ENCODE peak calls at places on chromosomes 5 and 9, in seven cellular contexts. U is MCF 10A; E is WTC11; K is Kasumi-1; R is OCI-M1; Z is stimulated activated naive CD8-positive, alpha-beta T cell treated with anti-CD3 and anti-CD28 coated beads, Interleukin-15, Interleukin-2, amounts not matched to agents 100 U/mL and 50 U/mL, for 24 hours; L is NB4. Q is an unnamed sample.

GRCh38 chr5:80034962-80035821 is at the start of gene THBS4:
- DNase-seq in K (no peak), R (no peak), U (no peak), Z (peak; percentile 12), E (peak; percentile 49), L (no peak), Q (no peak)

GRCh38 chr5:257148-257547 is 14.3 kb upstream of the PDCD6 start:
- DNase-seq in L (no peak), Z (no peak), K (no peak), U (no peak), E (no peak), R (no peak), Q (no peak)

GRCh38 chr5:67643531-67643930 is 446.9 kb upstream of the CD180 start:
- DNase-seq in R (no peak), L (no peak), K (no peak), U (no peak), Z (no peak), E (no peak), Q (no peak)

GRCh38 chr9:112542893-112543292 is 56.3 kb downstream of the KIAA1958 start:
- DNase-seq in R (peak; percentile 3), U (no peak), E (no peak), L (no peak), K (no peak), Z (no peak), Q (no peak)

GRCh38 chr5:1294839-1295649 is at the start of gene TERT:
- DNase-seq in L (peak; percentile 89), K (peak; percentile 26), Z (peak; percentile 91), R (no peak), E (peak; percentile 88), U (no peak), Q (peak; percentile 40)

GRCh38 chr9:15513335-15513734 is 2.6 kb upstream of the PSIP1 start:
- DNase-seq in E (peak; percentile 64), L (peak; percentile 63), Z (peak; percentile 22), U (peak; percentile 60), R (peak; percentile 56), K (peak; percentile 10), Q (no peak)

GRCh38 chr9:134455951-134456739 is 129.9 kb downstream of the RXRA start:
- DNase-seq in R (no peak), U (peak; percentile 85), L (peak; percentile 75), Z (peak; percentile 80), K (peak; percentile 91), E (no peak), Q (no peak)

GRCh38 chr5:166373817-166374216 is 1917.6 kb upstream of the WWC1 start:
- DNase-seq in E (no peak), Z (no peak), R (no peak), K (no peak), U (no peak), L (no peak), Q (no peak)

GRCh38 chr9:83538172-83538889 is at the start of gene FRMD3:
- DNase-seq in R (no peak), L (no peak), E (peak; percentile 83), Z (peak; percentile 33), K (peak; percentile 80), U (peak; percentile 53), Q (no peak)

GRCh38 chr9:130331573-130331972 is 66.0 kb downstream of the HMCN2 start:
- DNase-seq in L (no peak), U (peak; percentile 15), Z (no peak), R (no peak), E (no peak), K (no peak), Q (no peak)

GRCh38 chr9:75041041-75041440 is 12.9 kb upstream of the CARNMT1 start:
- DNase-seq in E (no peak), Z (no peak), R (no peak), K (no peak), U (no peak), L (no peak), Q (no peak)

GRCh38 chr5:104498281-104498680 is 935.7 kb upstream of the NUDT12 start:
- DNase-seq in L (peak; percentile 8), E (no peak), R (peak; percentile 80), U (no peak), K (no peak), Z (no peak), Q (no peak)

GRCh38 chr5:33272288-33272687 is 168.5 kb upstream of the TARS1 start:
- DNase-seq in K (no peak), L (no peak), R (no peak), Z (no peak), E (no peak), U (peak; percentile 95), Q (no peak)

GRCh38 chr9:82939451-82939850 is 123.5 kb downstream of the RASEF start:
- DNase-seq in L (no peak), E (no peak), R (no peak), U (peak; percentile 37), Z (no peak), K (no peak), Q (no peak)

GRCh38 chr5:56075361-56075760 is 80.6 kb upstream of the IL6ST start:
- DNase-seq in Z (no peak), L (no peak), E (no peak), U (no peak), R (no peak), K (no peak), Q (no peak)

Q was measured in NK-92 treated with Interleukin-12 subunit alpha and Interleukin-12 subunit beta, amount 100 ng/mL, for 24 hours.